ENCODE peak calls at places on chromosomes 12 and 14, in nine cellular contexts. Z is ACHN; B is fibroblast of pulmonary artery; Q is activated T-cell treated with anti-CD3 and anti-CD28 coated beads, Interleukin-2, amount 50 U/mL, for 4 hours; V is endothelial cell; K is Kasumi-1; C is NCI-H1436; U is progenitor cell of endocrine pancreas; S is Calu3. X is an unnamed sample.

GRCh38 chr14:104387385-104388010 is 192.1 kb upstream of the C14orf180 start:
- DNase-seq in Z (no peak), B (no peak), Q (no peak), V (no peak), K (no peak), C (no peak), U (no peak), S (no peak), X (no peak)

GRCh38 chr12:80634903-80635302 is 72.5 kb upstream of the MYF6 start:
- DNase-seq in Z (no peak), B (no peak), Q (no peak), V (no peak), K (no peak), C (no peak), U (no peak), S (no peak), X (no peak)

GRCh38 chr12:105588126-105588525 is 257.6 kb downstream of the C12orf75 start:
- DNase-seq in Z (peak; percentile 9), B (no peak), Q (no peak), V (no peak), K (no peak), C (no peak), U (no peak), S (no peak), X (no peak)

GRCh38 chr12:21183721-21184275 is 52.8 kb downstream of the SLCO1B1 start:
- DNase-seq in Z (no peak), B (no peak), Q (no peak), V (no peak), K (no peak), C (no peak), U (no peak), S (no peak), X (no peak)

GRCh38 chr12:49741882-49742620 is 694 bp downstream of the TMBIM6 start:
- DNase-seq in Z (peak; percentile 97), B (peak; percentile 88), Q (peak; percentile 78), V (peak; percentile 73), K (peak; percentile 82), C (peak; percentile 46), U (peak; percentile 68), S (peak; percentile 81), X (peak; percentile 57)

GRCh38 chr12:65892905-65893304 is 68.6 kb downstream of the HMGA2 start:
- DNase-seq in Z (peak; percentile 73), B (peak; percentile 72), Q (no peak), V (no peak), K (no peak), C (no peak), U (no peak), S (no peak), X (peak; percentile 63)

GRCh38 chr12:44848771-44849085 is 27.4 kb downstream of the NELL2 start:
- DNase-seq in Z (no peak), B (no peak), Q (no peak), V (no peak), K (no peak), C (no peak), U (no peak), S (no peak), X (no peak)

GRCh38 chr12:2893007-2893406 is 2.3 kb downstream of the TULP3 start:
- DNase-seq in Z (peak; percentile 81), B (peak; percentile 77), Q (no peak), V (no peak), K (no peak), C (no peak), U (no peak), S (no peak), X (peak; percentile 60)

GRCh38 chr12:5650804-5651461 is 219.0 kb downstream of the NTF3 start:
- DNase-seq in Z (no peak), B (no peak), Q (no peak), V (no peak), K (no peak), C (peak; percentile 40), U (no peak), S (no peak), X (no peak)

GRCh38 chr12:128853321-128854197 is at the start of gene GLT1D1:
- DNase-seq in Z (no peak), B (no peak), Q (no peak), V (peak; percentile 10), K (no peak), C (no peak), U (peak; percentile 17), S (no peak), X (no peak)

GRCh38 chr14:73457050-73457934 is 1.1 kb downstream of the NUMB start:
- DNase-seq in Z (peak; percentile 42), B (no peak), Q (no peak), V (peak; percentile 30), K (peak; percentile 69), C (no peak), U (no peak), S (peak; percentile 32), X (no peak)

GRCh38 chr12:68290126-68290525 is 36.7 kb upstream of the IL22 start:
- DNase-seq in Z (no peak), B (no peak), Q (peak; percentile 6), V (no peak), K (no peak), C (no peak), U (no peak), S (no peak), X (no peak)

GRCh38 chr12:55681142-55682077 is 26.3 kb downstream of the ITGA7 start:
- DNase-seq in Z (peak; percentile 97), B (peak; percentile 63), Q (no peak), V (peak; percentile 38), K (peak; percentile 64), C (no peak), U (peak; percentile 32), S (peak; percentile 87), X (peak; percentile 62)

GRCh38 chr14:60946773-60947172 is 34.1 kb downstream of the TRMT5 start:
- DNase-seq in Z (no peak), B (no peak), Q (no peak), V (no peak), K (no peak), C (no peak), U (no peak), S (no peak), X (no peak)

GRCh38 chr14:104345316-104346111 is 207.1 kb downstream of the KIF26A start:
- DNase-seq in Z (no peak), B (no peak), Q (no peak), V (no peak), K (no peak), C (no peak), U (no peak), S (no peak), X (no peak)

GRCh38 chr12:132827763-132828703 is 636 bp downstream of the GOLGA3 start:
- DNase-seq in Z (peak; percentile 81), B (peak; percentile 71), Q (no peak), V (peak; percentile 37), K (no peak), C (no peak), U (peak; percentile 18), S (peak; percentile 46), X (peak; percentile 36)

GRCh38 chr14:102479107-102479506 is 30.5 kb downstream of the ANKRD9 start:
- DNase-seq in Z (no peak), B (no peak), Q (no peak), V (no peak), K (no peak), C (no peak), U (no peak), S (no peak), X (no peak)